ENCODE peak calls at places on chromosomes 1 and 21, in eight cellular contexts. L is PC-9; N is SJSA1; Z is cardiac muscle cell; U is stomach; D is CD8-positive, alpha-beta memory T cell; V is fibroblast of lung; Q is ovary. G is an unnamed sample. For H3K4me1 and H3K27me3, the result is how much of the 10 kb centered on the place peaks cover.

GRCh38 chr1:24463756-24464377 is 38.8 kb upstream of the RCAN3 start:
- DNase-seq in L (no peak), N (no peak), Z (no peak), U (no peak), D (no peak), V (no peak), Q (no peak), G (peak)

GRCh38 chr1:5513179-5513578 is 479.0 kb downstream of the NPHP4 start:
- DNase-seq in L (no peak), N (no peak), Z (no peak), U (no peak), D (no peak), V (no peak), Q (no peak), G (no peak)

GRCh38 chr1:225469051-225469450 is 41.2 kb upstream of the LBR start:
- DNase-seq in L (no peak), N (no peak), Z (no peak), U (no peak), D (no peak), V (no peak), Q (no peak), G (no peak)

GRCh38 chr1:59645893-59646292 is 168.9 kb upstream of the HOOK1 start:
- DNase-seq in L (no peak), N (no peak), Z (peak), U (no peak), D (no peak), V (peak), Q (no peak), G (no peak)

GRCh38 chr21:29431680-29432079 is 133.0 kb downstream of the BACH1 start:
- DNase-seq in L (no peak), N (no peak), Z (no peak), U (no peak), D (no peak), V (no peak), Q (no peak), G (no peak)

GRCh38 chr1:23283660-23284602 is 60.2 kb downstream of the HNRNPR start:
- DNase-seq in L (no peak), N (peak), Z (peak), U (no peak), D (no peak), V (peak), Q (no peak), G (no peak)

GRCh38 chr1:164733070-164733469 is 174.1 kb downstream of the PBX1 start:
- DNase-seq in L (peak), N (no peak), Z (peak), U (no peak), D (no peak), V (peak), Q (no peak), G (no peak)

GRCh38 chr1:30707412-30708360 is 15.7 kb downstream of the MATN1 start:
- DNase-seq in L (no peak), N (peak), Z (peak), U (peak), D (peak), V (peak), Q (peak), G (peak)

GRCh38 chr1:17930635-17931034 is 175.5 kb downstream of the ACTL8 start:
- DNase-seq in L (no peak), N (no peak), Z (no peak), U (no peak), D (no peak), V (no peak), Q (no peak), G (no peak)

GRCh38 chr1:187051618-187052232 is 223.0 kb downstream of the PLA2G4A start:
- DNase-seq in L (peak), N (peak), Z (peak), U (no peak), D (no peak), V (peak), Q (no peak), G (peak)

GRCh38 chr1:119587328-119587727 is 60.7 kb downstream of the ZNF697 start:
- DNase-seq in L (no peak), N (peak), Z (peak), U (no peak), D (no peak), V (peak), Q (no peak), G (no peak)

GRCh38 chr1:229203991-229204632 is 66.8 kb upstream of the RAB4A start:
- DNase-seq in L (no peak), N (no peak), Z (no peak), U (no peak), D (no peak), V (no peak), Q (no peak), G (no peak)

GRCh38 chr21:35753308-35753707 is 307.0 kb downstream of the SETD4 start:
- DNase-seq in L (no peak), N (no peak), Z (no peak), U (no peak), D (no peak), V (no peak), Q (no peak), G (no peak)

GRCh38 chr1:156671804-156672203 is 5.4 kb downstream of the NES start:
- DNase-seq in L (no peak), N (no peak), Z (no peak), U (no peak), D (no peak), V (no peak), Q (no peak), G (no peak)

GRCh38 chr1:222844108-222844779 is 29.4 kb downstream of the DISP1 start:
- DNase-seq in L (no peak), N (no peak), Z (peak), U (no peak), D (no peak), V (no peak), Q (no peak), G (no peak)

GRCh38 chr1:11704226-11704619 is 12.7 kb downstream of the DRAXIN start:
- DNase-seq in L (no peak), N (no peak), Z (no peak), U (no peak), D (no peak), V (no peak), Q (no peak), G (no peak)

GRCh38 chr1:220430059-220430458 is 97.9 kb upstream of the MARK1 start:
- DNase-seq in L (peak), N (no peak), Z (peak), U (no peak), D (no peak), V (no peak), Q (no peak), G (peak)

GRCh38 chr1:244436336-244437102 is 15.2 kb downstream of the ADSS2 start:
- DNase-seq in L (no peak), N (peak), Z (peak), U (no peak), D (no peak), V (no peak), Q (no peak), G (no peak)

GRCh38 chr1:19812875-19813650 is 2.0 kb downstream of the RNF186 start:
- DNase-seq in L (no peak), N (no peak), Z (no peak), U (no peak), D (no peak), V (no peak), Q (no peak), G (no peak)

DNA sequence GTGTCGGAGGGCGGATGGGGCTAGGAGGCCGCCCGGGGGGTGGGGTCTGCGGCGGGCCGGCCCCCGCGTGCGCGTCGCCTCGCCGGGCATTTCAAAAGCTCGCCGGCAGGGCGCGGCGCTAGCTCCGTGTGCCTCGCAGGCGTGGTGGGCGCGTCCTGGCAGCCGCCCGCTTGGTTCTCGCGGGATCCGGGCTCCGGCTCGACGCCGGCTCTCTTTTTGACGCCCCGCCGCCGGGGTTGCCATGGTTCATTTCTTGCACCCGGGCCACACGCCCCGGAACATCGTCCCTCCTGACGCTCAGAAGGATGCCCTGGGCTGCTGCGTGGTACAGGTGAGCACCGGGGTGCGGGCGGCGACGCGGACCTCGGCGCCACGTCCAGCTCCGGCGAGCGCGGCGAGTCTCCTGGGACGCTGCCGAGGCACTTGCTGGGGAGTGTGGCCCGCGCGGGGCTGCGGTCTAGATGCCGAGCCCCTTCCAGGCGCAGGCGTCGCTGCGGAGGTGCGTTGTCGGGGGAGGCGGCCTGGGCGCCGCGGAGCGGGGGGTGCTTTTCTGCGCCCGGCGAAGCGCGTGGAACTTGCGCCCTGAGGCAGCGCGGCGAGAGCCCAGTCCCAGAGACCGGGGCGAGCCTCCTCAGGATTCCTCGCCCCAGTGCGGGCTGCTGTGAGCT is at the start of gene ZYG11A:
- DNase-seq in L (peak), N (peak), Z (peak), U (peak), D (peak), V (peak), Q (peak), G (peak)
- H3K4me3 ChIP-seq in L (peak), N (peak), Z (peak), U (peak), D (peak), V (peak), Q (peak), G (peak)

GRCh38 chr1:114458208-114458777 is 52.7 kb downstream of the TRIM33 start:
- DNase-seq in L (peak), N (peak), Z (peak), U (no peak), D (no peak), V (peak), Q (no peak), G (no peak)
- H3K4me1 ChIP-seq in L (under half), N (under half), Z (under half), U (under half), D (under half), V (under half), Q (under half), G (under half)

DNA sequence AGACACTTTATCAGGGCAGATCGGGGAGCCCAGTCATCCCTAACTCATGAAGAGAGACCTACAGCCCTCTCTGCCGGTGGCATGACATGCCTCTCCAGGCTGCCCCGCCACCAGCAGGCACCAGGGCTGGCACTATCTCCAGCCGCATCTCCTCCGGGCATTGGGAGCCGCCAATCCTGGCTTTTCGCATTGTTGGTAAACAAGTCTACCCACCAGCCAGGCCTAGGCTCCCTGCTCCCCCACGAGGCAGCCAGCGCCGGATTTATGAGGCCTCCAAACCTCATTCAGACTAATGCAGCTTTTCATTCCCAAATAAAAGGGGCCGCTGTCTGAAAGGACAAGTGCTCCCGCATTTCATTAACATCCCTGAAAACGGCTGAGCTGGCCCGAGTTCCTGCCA is 3.4 kb upstream of the GRIK3 start:
- DNase-seq in L (no peak), N (no peak), Z (no peak), U (no peak), D (no peak), V (no peak), Q (no peak), G (no peak)
- H3K27me3 ChIP-seq in L (under half), N (half or more), Z (half or more), U (half or more), D (under half), V (under half), Q (under half), G (under half)

GRCh38 chr1:2020310-2020655 is 1.1 kb downstream of the GABRD start:
- DNase-seq in L (no peak), N (no peak), Z (no peak), U (no peak), D (no peak), V (no peak), Q (no peak), G (no peak)

GRCh38 chr1:2019162-2019542 is at the start of gene GABRD:
- DNase-seq in L (no peak), N (no peak), Z (peak), U (no peak), D (no peak), V (no peak), Q (no peak), G (peak)

GRCh38 chr1:2016123-2016522 is 3.0 kb upstream of the GABRD start:
- DNase-seq in L (no peak), N (no peak), Z (no peak), U (no peak), D (no peak), V (no peak), Q (no peak), G (no peak)

GRCh38 chr1:2019571-2020309 is 595 bp downstream of the GABRD start:
- DNase-seq in L (no peak), N (no peak), Z (peak), U (no peak), D (no peak), V (no peak), Q (no peak), G (peak)

GRCh38 chr1:2018217-2019161 is 656 bp upstream of the GABRD start:
- DNase-seq in L (no peak), N (no peak), Z (no peak), U (no peak), D (no peak), V (no peak), Q (no peak), G (no peak)
- H3K4me3 ChIP-seq in L (no peak), N (no peak), Z (no peak), U (no peak), D (no peak), V (no peak), Q (no peak), G (no peak)

GRCh38 chr1:203462143-203462542 is 13.5 kb upstream of the PRELP start:
- DNase-seq in L (no peak), N (no peak), Z (no peak), U (no peak), D (no peak), V (no peak), Q (no peak), G (no peak)
- H3K4me1 ChIP-seq in L (under half), N (under half), Z (under half), U (under half), D (under half), V (under half), Q (under half), G (under half)

DNA sequence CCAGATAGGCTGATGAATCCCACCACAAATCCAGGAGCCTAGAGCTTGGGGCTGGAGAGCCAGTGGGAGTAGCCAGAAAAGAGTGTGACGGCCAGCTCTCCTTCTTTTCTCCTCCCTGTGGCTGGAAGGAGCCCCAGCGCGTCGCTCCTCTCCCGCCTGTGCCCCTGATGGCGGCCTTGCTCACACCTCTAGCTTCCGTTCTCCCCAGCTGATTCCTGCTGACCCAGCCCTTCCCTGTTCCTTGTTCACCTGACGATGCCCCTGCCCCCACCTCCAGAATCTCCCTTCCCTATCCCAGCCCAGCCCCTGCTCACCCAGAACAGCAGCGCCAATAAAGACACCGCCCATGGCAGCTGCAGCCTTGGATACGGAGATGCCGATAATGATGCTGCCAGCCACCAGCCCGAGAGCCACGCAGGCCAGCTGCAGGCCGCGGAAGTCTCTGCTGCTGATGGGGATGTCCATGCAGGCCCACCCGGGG is 656 bp downstream of the KNCN start:
- DNase-seq in L (peak), N (no peak), Z (no peak), U (no peak), D (peak), V (no peak), Q (no peak), G (no peak)
- H3K27me3 ChIP-seq in L (under half), N (under half), Z (under half), U (under half), D (under half), V (under half), Q (under half), G (under half)

DNA sequence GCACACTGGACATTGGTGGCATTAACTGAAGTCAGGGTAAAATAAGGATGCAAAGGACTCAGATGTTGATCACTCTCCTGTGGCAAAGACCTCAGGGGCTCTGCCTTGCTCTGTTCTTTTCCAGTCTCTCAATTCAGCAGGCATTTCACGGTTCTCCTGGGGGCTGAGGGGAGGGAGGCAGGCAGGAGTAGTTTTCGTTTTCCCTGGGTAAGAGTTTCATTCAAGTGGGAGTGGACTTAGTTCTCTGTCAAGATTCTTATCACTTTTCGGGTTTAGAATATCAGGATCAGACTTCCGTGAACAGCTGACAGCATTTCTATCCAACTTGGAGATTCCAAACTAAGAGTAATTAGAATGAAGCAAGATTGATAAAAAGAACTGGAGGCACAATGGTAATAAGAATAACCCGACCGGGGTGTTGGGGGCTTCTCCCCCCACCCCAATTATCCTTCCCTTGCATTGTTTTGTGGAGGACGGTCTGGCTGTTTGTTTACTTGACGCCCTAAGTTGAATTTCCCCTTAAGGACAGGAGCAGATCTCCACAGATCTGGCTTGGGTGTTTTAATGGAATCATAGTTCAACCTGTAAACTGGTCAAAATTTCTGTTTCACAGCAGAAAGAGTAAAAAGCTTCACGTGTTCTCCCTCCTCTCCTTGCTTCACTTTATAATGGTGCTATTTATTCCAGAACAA is 2.4 kb upstream of the ATF3 start:
- DNase-seq in L (no peak), N (no peak), Z (no peak), U (no peak), D (no peak), V (no peak), Q (no peak), G (no peak)
- H3K4me3 ChIP-seq in L (no peak), N (no peak), Z (no peak), U (peak), D (no peak), V (no peak), Q (peak), G (peak)

GRCh38 chr1:25875154-25875855 is at the start of gene PAQR7:
- DNase-seq in L (peak), N (peak), Z (peak), U (peak), D (peak), V (peak), Q (peak), G (peak)
- H3K4me1 ChIP-seq in L (under half), N (under half), Z (under half), U (half or more), D (under half), V (under half), Q (under half), G (under half)

GRCh38 chr21:44696572-44696971 is 400 bp upstream of the KRTAP10-12 start:
- DNase-seq in L (no peak), N (no peak), Z (no peak), U (no peak), D (no peak), V (no peak), Q (no peak), G (no peak)
- H3K27me3 ChIP-seq in L (half or more), N (under half), Z (under half), U (under half), D (under half), V (under half), Q (under half), G (under half)

G was measured in HAP-1.